ENCODE peak calls at places on chromosomes 2 and 18, in six cellular contexts. U is NT2/D1, S is GM12878, P is HCT116, L is neural progenitor cell, J is fibroblast of lung. A is an unnamed sample.

GRCh38 chr2:168642873-168643272 is 159.6 kb upstream of the NOSTRIN start:
- DNase-seq in L (no peak), P (no peak), S (no peak), U (no peak), J (no peak), A (no peak)

GRCh38 chr18:13500227-13500865 is 226.0 kb downstream of the FAM210A start:
- DNase-seq in L (peak), S (no peak), P (no peak), J (peak), U (peak), A (peak)

GRCh38 chr18:76130845-76131244 is 364.2 kb downstream of the ZNF516 start:
- DNase-seq in J (no peak), S (no peak), U (no peak), P (no peak), L (no peak), A (no peak)

GRCh38 chr18:36314754-36315153 is 17.2 kb downstream of the FHOD3 start:
- DNase-seq in U (no peak), J (peak), S (no peak), P (no peak), L (no peak), A (peak)

GRCh38 chr2:163338270-163338669 is 397.5 kb downstream of the FIGN start:
- DNase-seq in L (peak), J (no peak), P (no peak), U (no peak), S (no peak), A (no peak)

GRCh38 chr18:2923464-2923863 is 76.7 kb downstream of the EMILIN2 start:
- DNase-seq in U (no peak), S (no peak), L (no peak), J (peak), P (no peak), A (no peak)

GRCh38 chr2:231017250-231017636 is 20.1 kb upstream of the C2orf72 start:
- DNase-seq in S (no peak), L (no peak), U (no peak), P (no peak), J (no peak), A (no peak)

GRCh38 chr18:8937695-8938094 is 164.8 kb upstream of the NDUFV2 start:
- DNase-seq in P (no peak), U (no peak), S (no peak), L (no peak), J (no peak), A (no peak)

GRCh38 chr2:191251014-191251413 is 5.8 kb downstream of the MYO1B start:
- DNase-seq in S (no peak), J (no peak), L (peak), U (no peak), P (no peak), A (no peak)

GRCh38 chr2:30403592-30404353 is 43.3 kb upstream of the LCLAT1 start:
- DNase-seq in J (no peak), U (no peak), P (no peak), S (no peak), L (no peak), A (no peak)

GRCh38 chr2:235877271-235877670 is 290.9 kb downstream of the GBX2 start:
- DNase-seq in S (no peak), J (no peak), U (no peak), L (no peak), P (no peak), A (no peak)

GRCh38 chr18:74497308-74497640 is 1.1 kb downstream of the CNDP2 start:
- DNase-seq in J (no peak), S (no peak), P (no peak), L (no peak), U (no peak), A (no peak)

GRCh38 chr18:48036191-48036590 is 105.7 kb upstream of the SMAD2 start:
- DNase-seq in P (no peak), S (no peak), L (no peak), U (no peak), J (peak), A (no peak)

GRCh38 chr2:131394147-131394931 is 30.4 kb upstream of the RAB6D start:
- DNase-seq in L (peak), P (no peak), U (peak), J (no peak), S (no peak), A (no peak)

GRCh38 chr2:156021326-156022040 is 311.0 kb downstream of the NR4A2 start:
- DNase-seq in P (peak), U (no peak), S (no peak), J (no peak), L (peak), A (peak)

GRCh38 chr2:62478093-62478580 is 27.9 kb downstream of the TMEM17 start:
- DNase-seq in S (no peak), J (no peak), P (no peak), L (no peak), U (no peak), A (no peak)

GRCh38 chr18:57797209-57797651 is 5.9 kb downstream of the ATP8B1 start:
- DNase-seq in S (no peak), U (no peak), P (no peak), L (peak), J (no peak), A (no peak)

GRCh38 chr18:26706796-26707406 is 158.5 kb upstream of the KCTD1 start:
- DNase-seq in S (no peak), J (no peak), L (no peak), P (no peak), U (no peak), A (no peak)

GRCh38 chr2:60550151-60550983 is 3.1 kb downstream of the BCL11A start:
- DNase-seq in L (peak), J (peak), U (peak), S (no peak), P (peak), A (peak)

GRCh38 chr2:1032030-1032429 is 81.4 kb downstream of the SNTG2 start:
- DNase-seq in L (no peak), U (no peak), J (no peak), S (no peak), P (no peak), A (no peak)

GRCh38 chr2:46385786-46386577 is 88.8 kb downstream of the EPAS1 start:
- DNase-seq in U (no peak), S (no peak), J (no peak), P (no peak), L (no peak), A (peak)

GRCh38 chr2:120966510-120967254 is 231.0 kb downstream of the GLI2 start:
- DNase-seq in S (no peak), U (no peak), P (no peak), J (no peak), L (no peak), A (no peak)

GRCh38 chr2:231123362-231123898 is 1.4 kb downstream of the HTR2B start:
- DNase-seq in U (no peak), L (no peak), J (peak), P (no peak), S (peak), A (no peak)

GRCh38 chr2:190415794-190416729 is 7.9 kb downstream of the MFSD6 start:
- DNase-seq in J (no peak), P (no peak), S (no peak), L (no peak), U (no peak), A (peak)

GRCh38 chr2:120066708-120067547 is 54.1 kb downstream of the EPB41L5 start:
- DNase-seq in S (no peak), U (no peak), J (peak), L (no peak), P (no peak), A (peak)

GRCh38 chr18:48546411-48546810 is 7.6 kb downstream of the CTIF start:
- DNase-seq in L (peak), U (no peak), S (no peak), J (peak), P (no peak), A (peak)

GRCh38 chr18:61949946-61950345 is 57.1 kb upstream of the RNF152 start:
- DNase-seq in S (no peak), U (no peak), L (no peak), P (no peak), J (peak), A (peak)

GRCh38 chr18:49997468-49998045 is 184.2 kb upstream of the ACAA2 start:
- DNase-seq in J (no peak), S (no peak), P (no peak), L (no peak), U (no peak), A (no peak)

GRCh38 chr18:14936313-14936712 is 188.3 kb downstream of the ANKRD30B start:
- DNase-seq in L (no peak), S (no peak), J (no peak), U (no peak), P (no peak), A (no peak)

GRCh38 chr2:167752734-167753133 is 494.7 kb downstream of the STK39 start:
- DNase-seq in L (no peak), U (peak), J (no peak), P (no peak), S (no peak), A (no peak)

DNA sequence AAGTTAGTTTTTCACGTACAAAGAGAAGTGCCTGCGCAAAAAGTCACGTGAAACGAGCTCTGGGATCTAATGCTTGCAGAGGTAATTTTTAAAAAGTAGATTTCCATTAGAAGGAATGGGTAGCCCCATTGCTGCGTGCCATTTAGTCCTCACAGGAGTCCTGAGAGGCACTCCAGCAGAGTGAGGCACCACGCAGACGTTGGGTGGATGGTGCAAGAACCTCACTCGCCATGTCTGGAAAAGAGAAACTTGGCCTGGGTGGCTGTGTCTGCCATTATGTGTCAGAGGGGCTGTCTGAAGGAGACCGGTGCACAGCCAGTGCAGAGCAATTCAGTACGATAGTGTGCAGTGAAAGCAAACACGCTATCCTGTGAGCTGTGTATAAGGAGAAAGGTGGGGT is 1.8 kb upstream of the HDAC4 start:
- DNase-seq in L (no peak), J (no peak), S (no peak), P (no peak), U (no peak), A (no peak)
- H3K9ac ChIP-seq in L (no peak), J (no peak), S (no peak), P (peak), U (peak), A (peak)

GRCh38 chr2:85613717-85614515 is 2.0 kb upstream of the C2orf68 start:
- DNase-seq in P (no peak), J (no peak), L (no peak), S (no peak), U (no peak), A (no peak)
- H3K9ac ChIP-seq in P (no peak), J (no peak), L (no peak), S (no peak), U (no peak), A (no peak)

GRCh38 chr2:85423525-85423924 is 5.0 kb downstream of the SH2D6 start:
- DNase-seq in L (no peak), S (no peak), J (no peak), P (no peak), U (no peak), A (no peak)

GRCh38 chr2:85419009-85419711 is 646 bp downstream of the SH2D6 start:
- DNase-seq in U (no peak), J (no peak), S (no peak), L (peak), P (no peak), A (no peak)

GRCh38 chr2:85421706-85422457 is 3.4 kb downstream of the SH2D6 start:
- DNase-seq in P (no peak), S (no peak), L (no peak), U (no peak), J (no peak), A (no peak)

GRCh38 chr2:85418132-85419008 is at the start of gene SH2D6:
- DNase-seq in P (peak), S (no peak), U (peak), J (peak), L (peak), A (peak)

GRCh38 chr2:85420743-85421705 is 2.5 kb downstream of the SH2D6 start:
- DNase-seq in P (no peak), S (no peak), U (peak), L (peak), J (peak), A (peak)
- H3K9ac ChIP-seq in P (peak), S (no peak), U (peak), L (no peak), J (no peak), A (peak)

DNA sequence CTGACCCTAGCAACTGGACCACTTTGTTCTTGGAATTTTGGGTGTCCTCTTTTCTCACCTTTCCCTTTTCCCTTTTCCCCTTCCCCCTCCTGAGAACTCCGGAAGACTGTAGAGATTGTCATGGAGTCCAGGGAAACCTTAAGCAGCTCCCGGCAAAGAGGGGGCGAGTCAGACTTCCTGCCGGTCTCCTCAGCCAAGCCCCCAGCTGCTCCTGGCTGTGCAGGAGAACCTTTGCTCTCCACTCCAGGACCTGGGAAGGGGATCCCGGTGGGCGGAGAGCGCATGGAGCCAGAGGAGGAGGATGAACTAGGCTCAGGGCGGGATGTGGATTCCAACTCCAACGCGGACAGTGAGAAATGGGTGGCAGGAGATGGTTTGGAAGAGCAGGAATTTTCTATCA is 20.5 kb downstream of the SETBP1 start:
- DNase-seq in P (no peak), J (peak), L (no peak), U (no peak), S (no peak), A (no peak)
- H3K9ac ChIP-seq in P (no peak), J (no peak), L (no peak), U (no peak), S (no peak), A (no peak)

GRCh38 chr2:85840091-85840490 is 48.7 kb downstream of the ST3GAL5 start:
- DNase-seq in U (no peak), J (no peak), P (no peak), L (no peak), S (no peak), A (no peak)
- H3K9ac ChIP-seq in U (no peak), J (no peak), P (no peak), L (no peak), S (no peak), A (no peak)

GRCh38 chr2:10879624-10880585 is 31.8 kb upstream of the KCNF1 start:
- DNase-seq in S (no peak), P (no peak), U (no peak), L (no peak), J (no peak), A (no peak)
- H3K9ac ChIP-seq in S (no peak), P (no peak), U (no peak), L (no peak), J (no peak), A (no peak)

DNA sequence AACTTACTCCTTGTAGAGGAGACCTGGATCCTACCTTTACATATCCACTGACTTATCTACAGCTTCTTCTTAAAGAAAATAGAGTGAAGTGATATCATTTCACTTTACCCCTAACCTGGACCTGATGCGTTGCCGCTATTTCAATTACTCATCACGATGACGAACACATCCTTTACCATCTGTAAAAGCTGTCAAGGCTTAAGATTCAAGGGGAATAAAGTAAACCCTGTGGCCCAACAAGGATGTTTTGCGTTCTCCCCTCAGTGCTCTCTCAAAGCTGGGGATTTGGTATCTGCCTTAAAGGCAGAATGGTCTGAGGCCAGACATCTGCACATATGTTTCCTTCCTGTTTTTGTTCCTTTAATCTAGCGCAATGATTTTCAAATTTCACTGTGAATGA is 100.1 kb upstream of the KLF7 start:
- DNase-seq in U (no peak), S (no peak), P (no peak), L (no peak), J (peak), A (peak)
- H3K9ac ChIP-seq in U (no peak), S (no peak), P (no peak), L (no peak), J (no peak), A (no peak)

DNA sequence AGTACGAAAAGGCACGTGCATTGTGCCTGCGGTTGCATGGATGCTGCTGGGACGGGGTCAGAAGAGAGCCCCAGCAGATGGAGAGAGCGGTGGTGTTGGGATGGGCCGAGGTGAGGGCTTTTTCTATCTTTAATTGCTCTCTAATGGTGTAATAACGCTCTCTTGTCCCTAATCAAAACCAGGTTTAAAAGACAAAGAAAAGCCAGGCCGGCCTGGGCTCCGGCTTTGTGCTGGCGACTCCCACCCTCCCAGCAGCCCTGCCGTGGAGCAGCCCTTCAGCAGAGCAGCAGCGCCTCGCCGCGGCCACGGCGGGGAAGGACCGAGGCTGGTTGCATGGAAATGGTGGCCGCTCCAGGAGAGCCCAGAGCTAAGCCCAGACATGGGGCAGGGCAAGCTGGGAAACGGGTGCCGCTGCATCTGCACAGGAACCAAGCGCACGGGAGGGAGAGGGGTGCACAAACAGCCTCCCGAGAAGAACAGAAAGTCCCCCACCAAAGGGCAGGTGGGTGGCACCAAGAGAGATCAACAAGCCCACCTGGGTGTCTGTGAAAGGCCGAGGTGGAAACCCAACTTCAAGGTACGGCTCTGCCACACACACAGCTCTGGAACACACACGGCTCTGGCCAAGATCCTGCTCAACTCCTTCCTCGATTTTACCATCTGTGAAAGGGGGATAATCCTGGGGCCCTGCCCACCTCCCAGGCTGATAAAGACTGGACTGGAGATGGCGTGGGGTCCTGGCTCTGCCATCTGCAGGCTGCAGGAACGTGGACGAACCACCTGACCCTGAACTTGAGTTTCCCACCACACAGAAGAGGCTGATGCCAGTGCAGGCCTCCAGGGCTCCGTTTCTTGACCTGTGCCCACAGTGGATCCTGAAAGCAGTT is 15.0 kb downstream of the HS1BP3 start:
- DNase-seq in P (peak), S (no peak), U (peak), J (peak), L (peak), A (peak)
- H3K9ac ChIP-seq in P (no peak), S (no peak), U (peak), J (no peak), L (no peak), A (peak)

A was measured in adipocyte.